ENCODE peak calls at places on chromosomes 1 and 21, in five cellular contexts. One of them, this sample, is unnamed.

GRCh38 chr1:1758692-1759455 is 19.4 kb downstream of the NADK start:
- DNase-seq in GM20000: no peak
- DNase-seq in mesendoderm: no peak
- DNase-seq in cardiac fibroblast: no peak
- DNase-seq in posterior cingulate gyrus: peak
- DNase-seq in this sample: no peak

GRCh38 chr1:58570817-58571216 is 6.2 kb downstream of the TACSTD2 start:
- DNase-seq in GM20000: no peak
- DNase-seq in mesendoderm: no peak
- DNase-seq in cardiac fibroblast: no peak
- DNase-seq in posterior cingulate gyrus: no peak
- DNase-seq in this sample: no peak

GRCh38 chr21:35732788-35733187 is 327.5 kb downstream of the SETD4 start:
- DNase-seq in GM20000: no peak
- DNase-seq in mesendoderm: no peak
- DNase-seq in cardiac fibroblast: no peak
- DNase-seq in posterior cingulate gyrus: no peak
- DNase-seq in this sample: no peak

GRCh38 chr1:51627672-51628071 is 10.8 kb downstream of the OSBPL9 start:
- DNase-seq in GM20000: peak
- DNase-seq in mesendoderm: peak
- DNase-seq in cardiac fibroblast: peak
- DNase-seq in posterior cingulate gyrus: no peak
- DNase-seq in this sample: peak

GRCh38 chr1:79012500-79012899 is 6.0 kb upstream of the ADGRL4 start:
- DNase-seq in GM20000: no peak
- DNase-seq in mesendoderm: no peak
- DNase-seq in cardiac fibroblast: no peak
- DNase-seq in posterior cingulate gyrus: no peak
- DNase-seq in this sample: no peak

GRCh38 chr1:24142546-24143431 is at the start of gene IL22RA1:
- DNase-seq in GM20000: no peak
- DNase-seq in mesendoderm: no peak
- DNase-seq in cardiac fibroblast: peak
- DNase-seq in posterior cingulate gyrus: no peak
- DNase-seq in this sample: no peak

GRCh38 chr1:85862456-85862855 is 154.2 kb upstream of the ZNHIT6 start:
- DNase-seq in GM20000: no peak
- DNase-seq in mesendoderm: no peak
- DNase-seq in cardiac fibroblast: no peak
- DNase-seq in posterior cingulate gyrus: no peak
- DNase-seq in this sample: no peak

GRCh38 chr1:55589656-55590297 is 374.6 kb upstream of the USP24 start:
- DNase-seq in GM20000: no peak
- DNase-seq in mesendoderm: no peak
- DNase-seq in cardiac fibroblast: peak
- DNase-seq in posterior cingulate gyrus: no peak
- DNase-seq in this sample: no peak

GRCh38 chr1:174118726-174119125 is 40.6 kb upstream of the RABGAP1L start:
- DNase-seq in GM20000: no peak
- DNase-seq in mesendoderm: no peak
- DNase-seq in cardiac fibroblast: no peak
- DNase-seq in posterior cingulate gyrus: no peak
- DNase-seq in this sample: no peak

GRCh38 chr1:39987869-39988268 is 32.9 kb downstream of the MFSD2A start:
- DNase-seq in GM20000: no peak
- DNase-seq in mesendoderm: no peak
- DNase-seq in cardiac fibroblast: no peak
- DNase-seq in posterior cingulate gyrus: no peak
- DNase-seq in this sample: no peak

GRCh38 chr1:111480682-111481081 is 6.9 kb downstream of the C1orf162 start:
- DNase-seq in GM20000: no peak
- DNase-seq in mesendoderm: no peak
- DNase-seq in cardiac fibroblast: no peak
- DNase-seq in posterior cingulate gyrus: no peak
- DNase-seq in this sample: no peak

GRCh38 chr1:12177999-12178441 is 11.2 kb downstream of the TNFRSF1B start:
- DNase-seq in GM20000: no peak
- DNase-seq in mesendoderm: no peak
- DNase-seq in cardiac fibroblast: peak
- DNase-seq in posterior cingulate gyrus: no peak
- DNase-seq in this sample: no peak

GRCh38 chr1:115432061-115432460 is 94.0 kb upstream of the NGF start:
- DNase-seq in GM20000: no peak
- DNase-seq in mesendoderm: no peak
- DNase-seq in cardiac fibroblast: peak
- DNase-seq in posterior cingulate gyrus: no peak
- DNase-seq in this sample: no peak

GRCh38 chr1:3590951-3591865 is 20.1 kb downstream of the MEGF6 start:
- DNase-seq in GM20000: no peak
- DNase-seq in mesendoderm: peak
- DNase-seq in cardiac fibroblast: no peak
- DNase-seq in posterior cingulate gyrus: no peak
- DNase-seq in this sample: no peak

GRCh38 chr1:211928222-211928856 is 97.8 kb upstream of the LPGAT1 start:
- DNase-seq in GM20000: no peak
- DNase-seq in mesendoderm: no peak
- DNase-seq in cardiac fibroblast: no peak
- DNase-seq in posterior cingulate gyrus: no peak
- DNase-seq in this sample: no peak